ENCODE peak calls at places on chromosomes 4 and X, in five cellular contexts. One of them, this sample, is unnamed.

GRCh38 chrX:40130207-40130606 is 32.4 kb upstream of the BCOR start:
- DNase-seq in A673: no peak
- DNase-seq in head of caudate nucleus: no peak
- DNase-seq in Panc1: no peak
- DNase-seq in cerebellum: no peak
- DNase-seq in this sample: no peak

GRCh38 chrX:49627030-49627777 is 28.4 kb downstream of the GAGE1 start:
- DNase-seq in head of caudate nucleus: no peak
- DNase-seq in Panc1: no peak
- DNase-seq in A673: peak; percentile 11
- DNase-seq in cerebellum: no peak
- DNase-seq in this sample: peak; percentile 29

GRCh38 chr4:21476753-21477152 is 471.8 kb downstream of the KCNIP4 start:
- DNase-seq in Panc1: no peak
- DNase-seq in A673: no peak
- DNase-seq in head of caudate nucleus: no peak
- DNase-seq in cerebellum: no peak
- DNase-seq in this sample: no peak

GRCh38 chr4:68498413-68499007 is 51.2 kb downstream of the TMPRSS11E start:
- DNase-seq in A673: peak; percentile 45
- DNase-seq in head of caudate nucleus: peak; percentile 23
- DNase-seq in Panc1: peak; percentile 53
- DNase-seq in cerebellum: peak; percentile 5
- DNase-seq in this sample: peak; percentile 72

GRCh38 chr4:4394644-4395043 is 7.7 kb downstream of the NSG1 start:
- DNase-seq in Panc1: no peak
- DNase-seq in cerebellum: no peak
- DNase-seq in A673: peak; percentile 39
- DNase-seq in head of caudate nucleus: no peak
- DNase-seq in this sample: no peak

GRCh38 chr4:41346306-41347061 is 89.8 kb downstream of the UCHL1 start:
- DNase-seq in head of caudate nucleus: no peak
- DNase-seq in A673: peak; percentile 39
- DNase-seq in cerebellum: no peak
- DNase-seq in Panc1: no peak
- DNase-seq in this sample: no peak

GRCh38 chr4:185134176-185134869 is 8.7 kb upstream of the SLC25A4 start:
- DNase-seq in A673: peak; percentile 63
- DNase-seq in head of caudate nucleus: no peak
- DNase-seq in Panc1: no peak
- DNase-seq in cerebellum: peak; percentile 70
- DNase-seq in this sample: no peak

GRCh38 chr4:42399393-42399792 is 2.1 kb downstream of the SHISA3 start:
- DNase-seq in cerebellum: no peak
- DNase-seq in head of caudate nucleus: no peak
- DNase-seq in Panc1: no peak
- DNase-seq in A673: no peak
- DNase-seq in this sample: no peak

GRCh38 chrX:9729161-9729885 is 36.3 kb downstream of the GPR143 start:
- DNase-seq in A673: no peak
- DNase-seq in head of caudate nucleus: no peak
- DNase-seq in cerebellum: no peak
- DNase-seq in Panc1: no peak
- DNase-seq in this sample: no peak

GRCh38 chr4:95107635-95108034 is 349.9 kb downstream of the BMPR1B start:
- DNase-seq in A673: no peak
- DNase-seq in head of caudate nucleus: peak; percentile 16
- DNase-seq in cerebellum: no peak
- DNase-seq in Panc1: no peak
- DNase-seq in this sample: no peak

GRCh38 chr4:168449740-168450442 is 30.4 kb downstream of the DDX60L start:
- DNase-seq in Panc1: peak; percentile 67
- DNase-seq in cerebellum: no peak
- DNase-seq in A673: no peak
- DNase-seq in head of caudate nucleus: no peak
- DNase-seq in this sample: no peak

GRCh38 chr4:90234916-90235547 is 107.8 kb downstream of the CCSER1 start:
- DNase-seq in A673: no peak
- DNase-seq in Panc1: no peak
- DNase-seq in head of caudate nucleus: peak; percentile 17
- DNase-seq in cerebellum: no peak
- DNase-seq in this sample: peak; percentile 56

GRCh38 chr4:121226362-121226761 is 62.2 kb upstream of the TNIP3 start:
- DNase-seq in A673: peak; percentile 14
- DNase-seq in cerebellum: no peak
- DNase-seq in Panc1: no peak
- DNase-seq in head of caudate nucleus: no peak
- DNase-seq in this sample: no peak

GRCh38 chr4:98996056-98996941 is 778 bp downstream of the METAP1 start:
- DNase-seq in cerebellum: peak; percentile 10
- DNase-seq in Panc1: no peak
- DNase-seq in head of caudate nucleus: no peak
- DNase-seq in A673: peak; percentile 61
- DNase-seq in this sample: peak; percentile 38

GRCh38 chr4:173189117-173189693 is 20.6 kb downstream of the GALNT7 start:
- DNase-seq in cerebellum: no peak
- DNase-seq in head of caudate nucleus: no peak
- DNase-seq in Panc1: no peak
- DNase-seq in A673: no peak
- DNase-seq in this sample: no peak

GRCh38 chr4:13173974-13174373 is 310.2 kb downstream of the RAB28 start:
- DNase-seq in head of caudate nucleus: no peak
- DNase-seq in Panc1: no peak
- DNase-seq in A673: no peak
- DNase-seq in cerebellum: no peak
- DNase-seq in this sample: peak; percentile 48

GRCh38 chr4:81632581-81633247 is 161.0 kb upstream of the RASGEF1B start:
- DNase-seq in A673: no peak
- DNase-seq in cerebellum: no peak
- DNase-seq in head of caudate nucleus: no peak
- DNase-seq in Panc1: no peak
- DNase-seq in this sample: no peak

GRCh38 chr4:181820518-181820917 is 422.7 kb upstream of the TENM3 start:
- DNase-seq in A673: no peak
- DNase-seq in cerebellum: no peak
- DNase-seq in head of caudate nucleus: no peak
- DNase-seq in Panc1: no peak
- DNase-seq in this sample: no peak

GRCh38 chr4:112604590-112604989 is 32.1 kb downstream of the ZGRF1 start:
- DNase-seq in A673: peak; percentile 66
- DNase-seq in Panc1: peak; percentile 18
- DNase-seq in cerebellum: peak; percentile 49
- DNase-seq in head of caudate nucleus: no peak
- DNase-seq in this sample: peak; percentile 62

GRCh38 chr4:124745988-124746801 is 33.7 kb upstream of the ANKRD50 start:
- DNase-seq in head of caudate nucleus: no peak
- DNase-seq in cerebellum: no peak
- DNase-seq in A673: no peak
- DNase-seq in Panc1: no peak
- DNase-seq in this sample: peak; percentile 34

GRCh38 chr4:6024450-6024960 is 6.3 kb upstream of the C4orf50 start:
- DNase-seq in head of caudate nucleus: no peak
- DNase-seq in Panc1: no peak
- DNase-seq in cerebellum: no peak
- DNase-seq in A673: no peak
- DNase-seq in this sample: no peak

GRCh38 chr4:110271986-110272385 is 73.6 kb upstream of the ELOVL6 start:
- DNase-seq in cerebellum: no peak
- DNase-seq in Panc1: no peak
- DNase-seq in A673: no peak
- DNase-seq in head of caudate nucleus: no peak
- DNase-seq in this sample: no peak

GRCh38 chr4:186146443-186146842 is 41.9 kb downstream of the FAM149A start:
- DNase-seq in cerebellum: no peak
- DNase-seq in head of caudate nucleus: no peak
- DNase-seq in A673: no peak
- DNase-seq in Panc1: no peak
- DNase-seq in this sample: no peak

GRCh38 chr4:132998585-132999230 is 150.4 kb upstream of the PCDH10 start:
- DNase-seq in Panc1: no peak
- DNase-seq in A673: no peak
- DNase-seq in cerebellum: no peak
- DNase-seq in head of caudate nucleus: no peak
- DNase-seq in this sample: no peak

GRCh38 chr4:20299515-20299914 is 47.8 kb downstream of the SLIT2 start:
- DNase-seq in head of caudate nucleus: no peak
- DNase-seq in A673: peak; percentile 42
- DNase-seq in cerebellum: no peak
- DNase-seq in Panc1: no peak
- DNase-seq in this sample: no peak

GRCh38 chrX:91080822-91081221 is 353.8 kb upstream of the PABPC5 start:
- DNase-seq in head of caudate nucleus: no peak
- DNase-seq in cerebellum: no peak
- DNase-seq in Panc1: no peak
- DNase-seq in A673: no peak
- DNase-seq in this sample: no peak

GRCh38 chrX:136055651-136056221 is 70.5 kb downstream of the SLC9A6 start:
- DNase-seq in cerebellum: no peak
- DNase-seq in A673: peak; percentile 21
- DNase-seq in Panc1: no peak
- DNase-seq in head of caudate nucleus: no peak
- DNase-seq in this sample: peak; percentile 19

GRCh38 chrX:51395807-51396728 is 63.4 kb downstream of the NUDT10 start:
- DNase-seq in A673: peak; percentile 40
- DNase-seq in Panc1: no peak
- DNase-seq in cerebellum: peak; percentile 27
- DNase-seq in head of caudate nucleus: no peak
- DNase-seq in this sample: peak; percentile 43

GRCh38 chr4:38663801-38664703 is at the start of gene KLF3:
- DNase-seq in A673: peak; percentile 86
- DNase-seq in cerebellum: peak; percentile 89
- DNase-seq in Panc1: no peak
- DNase-seq in head of caudate nucleus: peak; percentile 92
- DNase-seq in this sample: peak; percentile 91